ENCODE peak calls at places on chromosome 15, in ten cellular contexts. U is K562; Q is fibroblast of lung; W is cardiac muscle cell; K is endothelial cell of umbilical vein; D is PC-3; P is esophagus muscularis mucosa; S is CD8-positive, alpha-beta memory T cell; Y is transverse colon; M is lower lobe of right lung. O is an unnamed sample. For H3K9me3 and H3K27me3, the result is how much of the 10 kb centered on the place peaks cover.

GRCh38 chr15:95302206-95302605 is 1028.3 kb upstream of the NR2F2 start:
- DNase-seq in P (no peak), D (no peak), K (peak), Y (no peak), U (no peak), W (peak), Q (no peak), M (no peak), S (no peak), O (no peak)

GRCh38 chr15:36644156-36644896 is 64.9 kb downstream of the CDIN1 start:
- DNase-seq in M (no peak), Y (no peak), S (no peak), K (no peak), P (no peak), U (no peak), Q (no peak), D (no peak), W (no peak), O (no peak)

GRCh38 chr15:31262143-31262530 is 64.5 kb upstream of the KLF13 start:
- DNase-seq in S (no peak), K (no peak), M (no peak), P (no peak), Q (no peak), Y (no peak), D (no peak), W (no peak), U (no peak), O (no peak)

GRCh38 chr15:92650256-92650655 is 5.3 kb downstream of the FAM174B start:
- DNase-seq in Q (peak), U (no peak), Y (no peak), W (peak), P (no peak), S (no peak), K (no peak), M (no peak), D (no peak), O (no peak)

GRCh38 chr15:43879386-43880355 is 52.9 kb downstream of the WDR76 start:
- DNase-seq in Y (no peak), Q (no peak), S (no peak), K (no peak), M (no peak), D (no peak), W (no peak), U (no peak), P (no peak), O (no peak)

GRCh38 chr15:101492752-101493692 is 3.5 kb upstream of the PCSK6 start:
- DNase-seq in Q (no peak), D (no peak), U (no peak), Y (no peak), W (peak), S (no peak), M (no peak), P (peak), K (no peak), O (no peak)

GRCh38 chr15:68644088-68644904 is 65.5 kb downstream of the CORO2B start:
- DNase-seq in Y (no peak), K (no peak), P (no peak), U (peak), W (peak), S (no peak), M (no peak), Q (peak), D (peak), O (no peak)

GRCh38 chr15:58867926-58868325 is 65.6 kb downstream of the SLTM start:
- DNase-seq in M (no peak), K (no peak), Y (no peak), U (no peak), P (no peak), Q (no peak), S (no peak), D (no peak), W (no peak), O (no peak)

GRCh38 chr15:43966646-43967045 is 139.8 kb downstream of the WDR76 start:
- DNase-seq in W (no peak), P (peak), U (no peak), M (no peak), S (no peak), D (no peak), Q (peak), K (no peak), Y (no peak), O (no peak)

GRCh38 chr15:101772921-101773320 is 30.4 kb upstream of the OR4F6 start:
- DNase-seq in Q (no peak), P (no peak), S (no peak), K (no peak), U (no peak), M (no peak), D (no peak), Y (no peak), W (no peak), O (no peak)

GRCh38 chr15:31101262-31102048 is at the start of gene TRPM1:
- DNase-seq in M (no peak), U (no peak), Y (no peak), K (no peak), S (no peak), Q (no peak), D (no peak), W (no peak), P (peak), O (no peak)

GRCh38 chr15:100670505-100671021 is 68.2 kb downstream of the ASB7 start:
- DNase-seq in P (no peak), K (no peak), M (no peak), Q (no peak), U (no peak), Y (no peak), S (no peak), D (no peak), W (no peak), O (no peak)

GRCh38 chr15:28947241-28947674 is 61.5 kb downstream of the APBA2 start:
- DNase-seq in Q (no peak), K (no peak), D (no peak), M (no peak), P (peak), Y (no peak), W (no peak), U (no peak), S (no peak), O (no peak)

GRCh38 chr15:68383161-68384074 is 48.5 kb downstream of the ITGA11 start:
- DNase-seq in P (peak), Q (peak), Y (peak), S (peak), K (peak), W (peak), D (peak), M (no peak), U (peak), O (peak)

GRCh38 chr15:33742286-33742685 is 226.0 kb upstream of the CHRM5 start:
- DNase-seq in S (no peak), U (no peak), K (no peak), Y (no peak), Q (no peak), M (no peak), W (no peak), D (no peak), P (peak), O (no peak)

GRCh38 chr15:73873889-73874511 is 636 bp downstream of the TBC1D21 start:
- DNase-seq in U (peak), K (peak), Q (peak), M (no peak), P (no peak), D (peak), Y (no peak), W (peak), S (no peak), O (peak)

GRCh38 chr15:100001405-100001804 is 268.2 kb upstream of the LYSMD4 start:
- DNase-seq in M (no peak), D (no peak), W (no peak), U (no peak), K (no peak), P (no peak), S (no peak), Y (no peak), Q (no peak), O (no peak)

GRCh38 chr15:51281368-51281967 is 56.9 kb downstream of the CYP19A1 start:
- DNase-seq in K (peak), D (peak), U (peak), S (no peak), M (peak), P (no peak), W (peak), Q (peak), Y (peak), O (no peak)

GRCh38 chr15:89912145-89912673 is 543 bp downstream of the ARPIN start:
- DNase-seq in U (no peak), Y (peak), Q (peak), K (peak), D (peak), S (no peak), P (no peak), W (peak), M (peak), O (no peak)

GRCh38 chr15:81274932-81275341 is 49.0 kb downstream of the STARD5 start:
- DNase-seq in W (peak), U (peak), P (no peak), S (peak), Y (peak), Q (peak), K (peak), D (peak), M (peak), O (peak)

GRCh38 chr15:29900237-29901189 is 78.2 kb upstream of the TJP1 start:
- DNase-seq in P (no peak), K (no peak), S (no peak), M (no peak), Q (no peak), Y (no peak), W (no peak), D (no peak), U (no peak), O (no peak)

GRCh38 chr15:78243491-78243941 is 9.2 kb upstream of the ACSBG1 start:
- DNase-seq in M (no peak), S (no peak), U (no peak), D (no peak), W (peak), K (no peak), Q (peak), Y (peak), P (no peak), O (no peak)

GRCh38 chr15:69757186-69757585 is 304.6 kb downstream of the RPLP1 start:
- DNase-seq in U (no peak), Q (no peak), Y (no peak), K (no peak), W (no peak), P (peak), D (peak), M (no peak), S (no peak), O (no peak)

GRCh38 chr15:31337352-31338031 is 10.9 kb downstream of the KLF13 start:
- DNase-seq in S (no peak), Q (no peak), W (no peak), Y (no peak), M (no peak), D (no peak), K (no peak), U (no peak), P (no peak), O (no peak)

GRCh38 chr15:101127503-101128076 is 124.3 kb downstream of the CHSY1 start:
- DNase-seq in P (no peak), D (peak), Q (peak), M (peak), W (peak), S (peak), K (peak), Y (peak), U (no peak), O (peak)

GRCh38 chr15:99435761-99436346 is 129.9 kb upstream of the MEF2A start:
- DNase-seq in U (no peak), D (peak), W (no peak), Y (peak), P (no peak), K (no peak), S (no peak), Q (no peak), M (no peak), O (peak)

GRCh38 chr15:59349715-59350420 is 22.8 kb downstream of the MYO1E start:
- DNase-seq in Y (peak), K (peak), S (no peak), M (no peak), W (peak), Q (peak), P (no peak), D (peak), U (peak), O (no peak)

GRCh38 chr15:42133892-42134502 is 22.4 kb downstream of the PLA2G4F start:
- DNase-seq in W (peak), P (peak), Q (peak), S (peak), D (peak), U (peak), Y (peak), K (peak), M (peak), O (peak)

GRCh38 chr15:31024979-31025378 is 33.6 kb upstream of the MTMR10 start:
- DNase-seq in S (no peak), Q (no peak), W (no peak), D (no peak), K (peak), P (no peak), Y (no peak), M (no peak), U (no peak), O (no peak)

GRCh38 chr15:29058903-29059539 is 173.2 kb downstream of the APBA2 start:
- DNase-seq in Y (no peak), M (no peak), W (no peak), D (no peak), S (no peak), Q (no peak), U (no peak), P (no peak), K (no peak), O (no peak)

DNA sequence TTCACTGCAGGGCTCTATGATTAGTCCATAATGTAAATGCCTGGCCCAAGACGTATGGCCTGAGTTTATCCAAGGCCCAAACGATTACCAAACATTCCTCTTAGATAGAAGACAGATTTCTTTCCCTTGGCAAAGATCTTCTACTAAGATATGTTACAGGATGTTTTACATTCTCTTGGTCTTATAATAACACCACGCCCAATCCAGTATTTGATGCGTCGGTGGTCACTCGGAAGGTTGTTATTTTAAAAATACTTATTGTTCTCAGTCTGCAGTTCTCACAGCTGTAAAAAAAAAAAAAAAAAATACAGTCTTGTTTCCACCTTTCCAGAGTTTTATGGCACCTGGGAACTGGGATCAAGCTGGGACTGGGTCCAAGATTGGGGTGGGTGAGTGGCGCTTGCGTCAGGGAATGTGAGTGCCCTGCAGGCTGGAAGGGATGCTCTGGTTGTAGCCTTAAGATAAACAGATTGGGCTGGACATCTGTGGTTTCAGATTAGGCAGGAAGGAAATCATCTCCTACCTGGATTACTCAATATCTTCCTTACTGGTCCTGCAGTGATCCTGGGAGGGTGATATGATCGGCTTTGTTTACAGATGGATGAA is 179.5 kb downstream of the THSD4 start:
- DNase-seq in D (peak), Q (peak), S (no peak), Y (peak), K (no peak), M (no peak), P (no peak), W (peak), U (no peak), O (no peak)
- H3K27ac ChIP-seq in D (peak), Q (peak), S (no peak), Y (peak), K (peak), M (peak), P (no peak), W (no peak), U (no peak), O (no peak)

GRCh38 chr15:46660096-46660842 is 1025.4 kb downstream of the SQOR start:
- DNase-seq in Y (no peak), Q (no peak), U (no peak), W (no peak), K (no peak), S (no peak), M (no peak), P (no peak), D (no peak), O (no peak)
- H3K9me3 ChIP-seq in Y (under half), Q (under half), U (under half), W (under half), K (under half), S (under half), M (under half), P (under half), D (under half), O (under half)

DNA sequence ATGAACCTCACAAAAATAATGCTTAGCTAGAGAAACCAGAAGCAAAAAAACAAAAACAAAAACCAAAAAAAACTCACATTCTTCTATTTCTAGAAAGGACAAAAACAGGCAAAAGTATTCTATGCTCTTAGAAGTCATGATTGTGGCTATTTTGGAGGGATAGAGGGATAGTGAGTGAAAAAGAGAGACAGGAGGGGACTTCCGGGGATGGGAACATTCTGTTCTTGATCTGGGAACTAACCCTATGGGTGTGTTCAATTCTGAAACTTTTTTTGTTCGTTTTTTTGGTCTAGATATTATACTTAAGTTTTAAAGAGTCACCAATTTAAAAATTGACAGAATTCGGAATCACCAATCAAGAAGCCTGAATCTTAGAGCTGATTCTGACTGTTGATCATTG is 120.0 kb upstream of the TPM1 start:
- DNase-seq in K (no peak), D (no peak), M (no peak), U (no peak), Q (no peak), Y (no peak), S (no peak), W (no peak), P (no peak), O (no peak)
- H3K27me3 ChIP-seq in K (under half), D (under half), M (under half), U (under half), Q (under half), Y (under half), S (under half), W (under half), P (under half), O (under half)

GRCh38 chr15:77064118-77064517 is 6.8 kb downstream of the TSPAN3 start:
- DNase-seq in S (no peak), K (no peak), P (no peak), M (no peak), U (no peak), Y (no peak), W (no peak), D (peak), Q (no peak), O (no peak)

GRCh38 chr15:77067691-77068367 is 3.1 kb downstream of the TSPAN3 start:
- DNase-seq in M (no peak), Y (peak), U (no peak), S (no peak), Q (no peak), K (peak), P (no peak), D (no peak), W (no peak), O (no peak)

GRCh38 chr15:77063249-77063648 is 7.7 kb downstream of the TSPAN3 start:
- DNase-seq in P (no peak), D (no peak), S (no peak), Q (no peak), Y (no peak), W (no peak), M (no peak), U (no peak), K (no peak), O (no peak)

GRCh38 chr15:77066961-77067690 is 3.8 kb downstream of the TSPAN3 start:
- DNase-seq in K (peak), S (no peak), P (no peak), M (no peak), Y (no peak), Q (no peak), W (no peak), D (peak), U (no peak), O (no peak)

DNA sequence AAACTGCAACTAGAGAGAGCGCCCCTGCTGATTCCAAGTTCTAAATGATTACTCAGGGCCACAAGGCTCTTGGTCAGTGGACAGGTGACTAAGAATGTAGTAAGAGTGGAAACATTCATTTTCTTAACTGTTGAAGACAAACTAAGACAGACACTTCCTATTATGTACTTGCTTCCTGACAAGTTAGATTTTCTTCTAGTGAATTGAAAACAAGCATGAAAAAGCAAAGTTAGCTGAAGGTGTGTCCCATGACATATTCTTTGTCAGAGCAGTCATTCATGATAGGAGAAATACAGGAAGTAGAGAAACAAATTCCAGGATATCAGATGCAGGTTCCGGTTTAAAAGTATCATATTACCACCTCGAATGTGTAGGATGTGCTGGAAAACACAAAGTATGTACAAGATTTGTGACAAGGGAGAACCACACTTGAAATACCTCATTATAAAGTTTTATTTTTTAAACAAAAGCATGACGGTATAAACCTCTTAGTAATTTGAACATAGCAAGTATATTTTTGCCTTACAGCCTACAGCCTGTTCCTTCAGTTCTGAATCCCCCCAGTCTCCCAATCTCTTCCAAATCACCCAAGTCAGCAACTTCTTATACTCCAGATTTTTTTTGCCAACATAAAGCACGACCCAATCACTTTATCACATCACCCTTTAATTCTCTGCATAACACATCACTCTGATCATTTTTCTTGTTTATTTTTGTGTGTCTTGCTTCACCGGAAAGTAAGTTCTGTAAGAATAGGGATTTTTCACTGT is 6.2 kb downstream of the TSPAN3 start:
- DNase-seq in S (no peak), M (no peak), Y (no peak), D (peak), Q (no peak), P (no peak), W (no peak), K (peak), U (no peak), O (no peak)
- H3K27ac ChIP-seq in S (peak), M (no peak), Y (peak), D (peak), Q (no peak), P (no peak), W (peak), K (peak), U (peak), O (no peak)

GRCh38 chr15:27752682-27753081 is 346.4 kb downstream of the OCA2 start:
- DNase-seq in Y (no peak), M (no peak), Q (peak), S (no peak), W (no peak), D (no peak), K (no peak), U (no peak), P (peak), O (no peak)

GRCh38 chr15:27762471-27762870 is 336.6 kb downstream of the OCA2 start:
- DNase-seq in M (no peak), U (no peak), K (no peak), P (peak), Q (no peak), S (no peak), Y (no peak), W (no peak), D (no peak), O (no peak)

DNA sequence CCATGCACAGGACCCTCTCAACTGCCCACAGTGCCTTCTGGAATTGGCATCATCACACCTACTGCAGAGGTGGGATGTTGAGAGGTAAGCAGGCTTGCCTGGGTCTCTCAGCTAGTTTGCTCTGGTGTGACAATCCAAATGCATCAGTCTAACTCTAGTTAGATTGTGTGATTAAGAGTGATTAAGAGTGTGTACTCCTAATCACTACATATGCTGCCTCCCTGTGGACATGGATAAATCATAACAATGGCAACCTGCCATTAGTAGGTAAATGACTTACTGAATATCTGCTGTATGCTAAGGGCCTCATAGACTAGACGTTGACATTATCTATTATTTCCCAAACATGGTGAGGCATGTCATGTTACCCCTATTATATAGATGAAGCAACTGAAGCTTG is 342.1 kb downstream of the OCA2 start:
- DNase-seq in W (no peak), U (no peak), K (no peak), M (no peak), D (no peak), Q (no peak), S (no peak), Y (no peak), P (peak), O (no peak)
- H3K9me3 ChIP-seq in W (under half), U (under half), K (under half), M (under half), D (under half), Q (under half), S (under half), Y (under half), P (under half), O (under half)